ENCODE peak calls at places on chromosomes 1 and 21, in five cellular contexts. I is fibroblast of mammary gland, O is astrocyte, X is kidney, W is foreskin fibroblast. K is an unnamed sample.
A peak's percentile ranks its signal among the peaks of the same experiment; 100 is the strongest.

GRCh38 chr1:30696831-30697230 is 26.6 kb downstream of the MATN1 start:
- DNase-seq in X (peak; percentile 31), O (no peak), I (no peak), W (no peak), K (no peak)

GRCh38 chr1:182227864-182228547 is 163.6 kb downstream of the GLUL start:
- DNase-seq in O (no peak), X (no peak), W (no peak), I (no peak), K (no peak)

GRCh38 chr21:22900511-22900910 is 1902.3 kb downstream of the NCAM2 start:
- DNase-seq in W (no peak), O (no peak), I (no peak), X (no peak), K (peak; percentile 45)

GRCh38 chr1:203537806-203538464 is 44.0 kb downstream of the OPTC start:
- DNase-seq in O (peak; percentile 67), X (no peak), W (peak; percentile 26), I (peak; percentile 41), K (peak; percentile 66)

GRCh38 chr1:243883551-243883950 is 33.5 kb upstream of the AKT3 start:
- DNase-seq in W (peak; percentile 53), I (peak; percentile 84), X (no peak), O (peak; percentile 97), K (peak; percentile 76)

GRCh38 chr1:203512830-203513578 is 19.1 kb downstream of the OPTC start:
- DNase-seq in I (peak; percentile 94), O (peak; percentile 96), W (peak; percentile 92), X (no peak), K (peak; percentile 96)

GRCh38 chr1:190665045-190665444 is 187.4 kb upstream of the BRINP3 start:
- DNase-seq in I (no peak), O (no peak), X (no peak), W (no peak), K (no peak)

GRCh38 chr1:162903246-162903645 is 42.3 kb upstream of the CCDC190 start:
- DNase-seq in O (no peak), X (no peak), I (no peak), W (no peak), K (no peak)

GRCh38 chr1:172246521-172247390 is 173.7 kb upstream of the C1orf105 start:
- DNase-seq in O (peak; percentile 56), X (no peak), W (no peak), I (no peak), K (no peak)

GRCh38 chr1:235455806-235456205 is 48.4 kb downstream of the B3GALNT2 start:
- DNase-seq in W (no peak), I (no peak), O (no peak), X (no peak), K (no peak)

GRCh38 chr1:206507395-206508129 is at the start of gene RASSF5:
- DNase-seq in O (peak; percentile 32), W (peak; percentile 55), I (no peak), X (peak; percentile 95), K (peak; percentile 65)

GRCh38 chr1:60151311-60151710 is 77.7 kb upstream of the C1orf87 start:
- DNase-seq in I (peak; percentile 16), X (no peak), W (no peak), O (no peak), K (no peak)

GRCh38 chr1:60156371-60156770 is 82.8 kb upstream of the C1orf87 start:
- DNase-seq in X (no peak), I (no peak), W (no peak), O (no peak), K (no peak)

GRCh38 chr1:60149254-60149653 is 75.7 kb upstream of the C1orf87 start:
- DNase-seq in X (peak; percentile 60), W (no peak), O (no peak), I (no peak), K (no peak)

DNA sequence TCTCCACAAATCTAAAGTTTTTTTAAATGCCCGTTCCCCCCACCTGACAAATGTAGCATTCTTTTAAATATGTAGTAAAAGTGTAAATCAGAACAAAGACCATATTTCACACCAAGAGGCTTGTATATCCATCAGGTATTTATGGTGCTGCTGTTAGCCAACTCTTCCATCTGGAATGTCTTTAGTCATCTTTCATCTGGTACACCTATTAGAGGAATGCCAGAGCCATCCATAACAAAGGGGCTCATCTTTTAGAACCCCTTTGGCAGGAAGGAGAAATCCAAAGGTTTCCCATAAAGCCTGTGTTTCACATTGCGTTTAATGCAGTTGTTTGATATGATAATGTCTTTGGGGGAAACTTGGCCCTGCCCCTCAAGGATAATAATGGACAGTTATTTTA is 79.3 kb upstream of the C1orf87 start:
- DNase-seq in W (no peak), O (no peak), X (no peak), I (no peak), K (no peak)
- TF ChIP-seq CTCF in W (no peak), O (no peak), X (no peak), I (no peak), K (no peak)

GRCh38 chr1:226128487-226129075 is 58.0 kb downstream of the ACBD3 start:
- DNase-seq in X (no peak), O (peak; percentile 56), W (no peak), I (peak; percentile 25), K (peak; percentile 42)

GRCh38 chr1:226125831-226126230 is 60.7 kb downstream of the ACBD3 start:
- DNase-seq in O (no peak), W (no peak), I (no peak), X (no peak), K (no peak)

GRCh38 chr1:226129230-226129629 is 57.3 kb downstream of the ACBD3 start:
- DNase-seq in X (no peak), O (no peak), I (no peak), W (no peak), K (no peak)

GRCh38 chr1:226125097-226125630 is 61.4 kb downstream of the ACBD3 start:
- DNase-seq in X (peak; percentile 92), I (peak; percentile 75), O (peak; percentile 37), W (peak; percentile 56), K (peak; percentile 87)

GRCh38 chr1:226126824-226127591 is 59.5 kb downstream of the ACBD3 start:
- DNase-seq in X (peak; percentile 76), I (no peak), O (no peak), W (no peak), K (no peak)
- H3K4me3 ChIP-seq in X (no peak overlapping the region), I (no peak overlapping the region), O (no peak overlapping the region), W (no peak overlapping the region), K (no peak overlapping the region)

DNA sequence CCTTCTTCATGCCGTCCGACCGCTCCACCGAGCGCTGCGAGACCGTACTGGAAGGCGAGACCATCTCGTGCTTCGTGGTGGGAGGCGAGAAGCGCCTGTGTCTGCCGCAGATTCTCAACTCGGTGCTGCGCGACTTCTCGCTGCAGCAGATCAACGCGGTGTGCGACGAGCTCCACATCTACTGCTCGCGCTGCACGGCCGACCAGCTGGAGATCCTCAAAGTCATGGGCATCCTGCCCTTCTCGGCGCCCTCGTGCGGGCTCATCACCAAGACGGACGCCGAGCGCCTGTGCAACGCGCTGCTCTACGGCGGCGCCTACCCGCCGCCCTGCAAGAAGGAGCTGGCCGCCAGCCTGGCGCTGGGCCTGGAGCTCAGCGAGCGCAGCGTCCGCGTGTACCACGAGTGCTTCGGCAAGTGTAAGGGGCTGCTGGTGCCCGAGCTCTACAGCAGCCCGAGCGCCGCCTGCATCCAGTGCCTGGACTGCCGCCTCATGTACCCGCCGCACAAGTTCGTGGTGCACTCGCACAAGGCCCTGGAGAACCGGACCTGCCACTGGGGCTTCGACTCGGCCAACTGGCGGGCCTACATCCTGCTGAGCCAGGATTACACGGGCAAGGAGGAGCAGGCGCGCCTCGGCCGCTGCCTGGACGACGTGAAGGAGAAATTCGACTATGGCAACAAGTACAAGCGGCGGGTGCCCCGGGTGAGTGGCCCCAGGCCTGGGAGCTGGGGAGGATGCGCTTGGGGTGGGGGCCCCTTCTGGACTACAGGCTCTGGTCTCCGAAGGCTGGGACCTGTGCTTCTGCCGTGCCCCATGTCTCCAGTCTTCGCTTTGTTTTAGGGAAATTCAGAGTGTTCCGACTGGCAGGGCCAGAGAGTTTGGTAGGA is 1.2 kb downstream of the SKI start:
- DNase-seq in I (peak; percentile 58), X (peak; percentile 93), W (no peak), O (peak; percentile 44), K (peak; percentile 74)
- TF ChIP-seq CTCF in I (no peak), X (no peak), W (no peak), O (no peak), K (peak; percentile 13)

GRCh38 chr1:175208773-175209492 is 16.4 kb upstream of the KIAA0040 start:
- DNase-seq in W (no peak), O (no peak), I (no peak), X (no peak), K (no peak)
- H3K4me3 ChIP-seq in W (no peak overlapping the region), O (no peak overlapping the region), I (no peak overlapping the region), X (no peak overlapping the region), K (no peak overlapping the region)

GRCh38 chr1:53289050-53289429 is 38.8 kb downstream of the LRP8 start:
- DNase-seq in W (no peak), I (no peak), X (no peak), O (no peak), K (no peak)

GRCh38 chr1:53294557-53294956 is 33.3 kb downstream of the LRP8 start:
- DNase-seq in I (peak; percentile 69), X (no peak), O (peak; percentile 74), W (peak; percentile 49), K (peak; percentile 71)

GRCh38 chr1:53293123-53293522 is 34.7 kb downstream of the LRP8 start:
- DNase-seq in I (peak; percentile 51), X (no peak), O (no peak), W (no peak), K (no peak)

GRCh38 chr1:53292690-53293089 is 35.2 kb downstream of the LRP8 start:
- DNase-seq in W (no peak), O (no peak), X (no peak), I (no peak), K (no peak)

DNA sequence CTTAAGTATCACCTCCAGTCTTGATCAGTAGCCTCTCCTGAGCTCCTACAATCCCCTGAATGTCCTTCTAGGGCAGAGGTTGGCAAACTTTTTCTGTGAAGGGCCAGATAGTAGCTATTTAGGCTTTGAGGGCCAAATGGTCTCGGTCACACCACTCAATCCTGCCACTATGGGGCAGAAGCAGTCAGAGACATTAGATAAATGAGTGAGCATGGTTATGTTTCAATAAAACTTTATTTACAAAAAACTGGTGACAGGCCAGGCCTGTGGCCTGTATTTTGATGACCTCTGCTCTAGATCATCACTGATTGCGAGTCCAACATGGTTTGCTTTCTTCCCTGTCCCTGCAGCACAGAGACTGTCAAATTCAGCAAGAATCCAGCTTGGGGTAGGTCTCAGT is 36.3 kb downstream of the LRP8 start:
- DNase-seq in O (no peak), I (no peak), W (no peak), X (no peak), K (peak; percentile 25)
- TF ChIP-seq CTCF in O (no peak), I (peak; percentile 20), W (no peak), X (no peak), K (peak; percentile 39)

K was measured in choroid plexus epithelial cell.